ENCODE peak calls at places on chromosomes 1 and 21, in seven cellular contexts. V, W, E, T, J, D and M are unnamed samples.

GRCh38 chr1:241375906-241376305 is 18.9 kb upstream of the RGS7 start:
- DNase-seq in V (no peak), W (no peak), E (no peak), T (no peak), J (no peak), D (no peak), M (no peak)

GRCh38 chr1:65175171-65176070 is 27.4 kb downstream of the AK4 start:
- DNase-seq in V (no peak), W (no peak), E (no peak), T (no peak), J (peak), D (peak), M (no peak)

GRCh38 chr1:161265305-161265704 is 6.8 kb downstream of the PCP4L1 start:
- DNase-seq in V (no peak), W (no peak), E (no peak), T (no peak), J (no peak), D (no peak), M (no peak)

GRCh38 chr1:85142753-85143152 is 58.1 kb downstream of the SYDE2 start:
- DNase-seq in V (no peak), W (no peak), E (peak), T (no peak), J (peak), D (peak), M (no peak)

GRCh38 chr1:236515443-236515958 is 8.3 kb upstream of the LGALS8 start:
- DNase-seq in V (no peak), W (no peak), E (peak), T (no peak), J (no peak), D (no peak), M (no peak)

GRCh38 chr1:15952317-15953258 is 23.3 kb downstream of the ZBTB17 start:
- DNase-seq in V (peak), W (peak), E (no peak), T (no peak), J (no peak), D (no peak), M (peak)

GRCh38 chr21:18840239-18840638 is 436.7 kb upstream of the TMPRSS15 start:
- DNase-seq in V (no peak), W (no peak), E (no peak), T (no peak), J (no peak), D (no peak), M (no peak)

GRCh38 chr1:81654657-81655056 is 146.1 kb upstream of the ADGRL2 start:
- DNase-seq in V (no peak), W (no peak), E (no peak), T (no peak), J (no peak), D (no peak), M (no peak)

GRCh38 chr1:57440096-57440495 is 16.2 kb upstream of the DAB1 start:
- DNase-seq in V (no peak), W (no peak), E (no peak), T (no peak), J (no peak), D (no peak), M (no peak)

GRCh38 chr1:77382361-77382760 is 100.5 kb downstream of the AK5 start:
- DNase-seq in V (no peak), W (peak), E (no peak), T (no peak), J (no peak), D (no peak), M (no peak)

GRCh38 chr1:224786533-224787249 is 142.8 kb upstream of the DNAH14 start:
- DNase-seq in V (peak), W (peak), E (no peak), T (no peak), J (no peak), D (no peak), M (no peak)

GRCh38 chr21:34935868-34936267 is 113.2 kb downstream of the RUNX1 start:
- DNase-seq in V (no peak), W (no peak), E (no peak), T (no peak), J (no peak), D (no peak), M (no peak)

GRCh38 chr1:220368352-220369265 is 96.4 kb upstream of the RAB3GAP2 start:
- DNase-seq in V (peak), W (peak), E (no peak), T (no peak), J (no peak), D (no peak), M (no peak)

GRCh38 chr1:97433094-97433493 is 487.7 kb downstream of the DPYD start:
- DNase-seq in V (no peak), W (no peak), E (no peak), T (no peak), J (no peak), D (no peak), M (no peak)

GRCh38 chr1:40818264-40818961 is 34.8 kb downstream of the KCNQ4 start:
- DNase-seq in V (peak), W (peak), E (peak), T (peak), J (peak), D (peak), M (peak)

GRCh38 chr1:43853161-43853921 is 80.3 kb upstream of the ARTN start:
- DNase-seq in V (no peak), W (peak), E (peak), T (peak), J (peak), D (peak), M (no peak)

GRCh38 chr1:164667010-164667409 is 108.0 kb downstream of the PBX1 start:
- DNase-seq in V (no peak), W (no peak), E (no peak), T (no peak), J (no peak), D (no peak), M (no peak)

GRCh38 chr1:102434421-102434820 is 437.7 kb upstream of the OLFM3 start:
- DNase-seq in V (no peak), W (peak), E (no peak), T (no peak), J (no peak), D (no peak), M (no peak)

GRCh38 chr1:9827558-9828185 is 3.9 kb upstream of the CLSTN1 start:
- DNase-seq in V (no peak), W (no peak), E (no peak), T (no peak), J (no peak), D (peak), M (no peak)

GRCh38 chr1:50060279-50060678 is 36.5 kb upstream of the AGBL4 start:
- DNase-seq in V (no peak), W (peak), E (peak), T (no peak), J (no peak), D (no peak), M (no peak)

GRCh38 chr1:63774617-63775417 is 1.0 kb downstream of the ROR1 start:
- DNase-seq in V (peak), W (peak), E (peak), T (peak), J (peak), D (peak), M (peak)

GRCh38 chr1:176566004-176566975 is 103.3 kb downstream of the PAPPA2 start:
- DNase-seq in V (no peak), W (no peak), E (no peak), T (no peak), J (no peak), D (peak), M (no peak)

GRCh38 chr1:27536767-27537166 is 46.8 kb upstream of the WASF2 start:
- DNase-seq in V (no peak), W (peak), E (peak), T (no peak), J (peak), D (peak), M (peak)
- TF ChIP-seq CTCF in V (no peak), W (no peak), E (no peak), T (no peak), J (no peak), D (no peak), M (no peak)

DNA sequence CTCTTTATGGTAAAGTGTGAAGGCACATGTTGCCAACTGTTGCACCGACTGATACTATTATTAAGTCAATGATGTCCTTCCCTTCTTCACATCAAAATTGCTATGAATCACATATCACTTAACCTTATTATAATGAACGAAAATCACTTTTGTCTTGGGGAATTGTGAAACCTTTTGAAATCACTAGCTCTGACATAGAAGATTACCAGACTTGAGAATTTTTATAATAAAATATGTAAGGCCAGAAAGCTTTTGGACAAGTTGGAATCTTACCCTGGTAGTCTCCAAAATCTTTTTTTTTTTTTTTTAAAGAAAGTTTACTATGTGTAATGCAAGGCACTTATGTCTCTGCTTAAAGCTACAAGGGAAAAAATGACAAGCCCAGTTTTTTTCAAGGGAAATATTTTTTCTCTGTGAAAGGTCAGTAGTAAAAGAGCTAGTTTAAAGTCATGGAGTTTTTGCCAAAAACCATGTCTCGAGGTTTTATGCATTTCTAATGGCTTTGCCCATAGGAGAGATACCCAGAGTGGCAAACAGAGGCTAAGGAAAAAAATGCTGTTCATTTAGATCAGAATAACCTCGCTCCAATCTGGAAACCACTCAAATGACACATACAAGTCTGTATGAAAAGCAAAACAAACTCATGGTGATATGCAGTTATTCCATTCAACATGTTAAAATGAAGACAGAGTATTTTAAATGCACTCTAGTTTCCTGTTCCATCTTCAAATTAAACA is 36.7 kb upstream of the EDEM3 start:
- DNase-seq in V (no peak), W (no peak), E (no peak), T (no peak), J (no peak), D (no peak), M (no peak)
- H3K27ac ChIP-seq in V (no peak), W (no peak), E (peak), T (no peak), J (no peak), D (no peak), M (no peak)

DNA sequence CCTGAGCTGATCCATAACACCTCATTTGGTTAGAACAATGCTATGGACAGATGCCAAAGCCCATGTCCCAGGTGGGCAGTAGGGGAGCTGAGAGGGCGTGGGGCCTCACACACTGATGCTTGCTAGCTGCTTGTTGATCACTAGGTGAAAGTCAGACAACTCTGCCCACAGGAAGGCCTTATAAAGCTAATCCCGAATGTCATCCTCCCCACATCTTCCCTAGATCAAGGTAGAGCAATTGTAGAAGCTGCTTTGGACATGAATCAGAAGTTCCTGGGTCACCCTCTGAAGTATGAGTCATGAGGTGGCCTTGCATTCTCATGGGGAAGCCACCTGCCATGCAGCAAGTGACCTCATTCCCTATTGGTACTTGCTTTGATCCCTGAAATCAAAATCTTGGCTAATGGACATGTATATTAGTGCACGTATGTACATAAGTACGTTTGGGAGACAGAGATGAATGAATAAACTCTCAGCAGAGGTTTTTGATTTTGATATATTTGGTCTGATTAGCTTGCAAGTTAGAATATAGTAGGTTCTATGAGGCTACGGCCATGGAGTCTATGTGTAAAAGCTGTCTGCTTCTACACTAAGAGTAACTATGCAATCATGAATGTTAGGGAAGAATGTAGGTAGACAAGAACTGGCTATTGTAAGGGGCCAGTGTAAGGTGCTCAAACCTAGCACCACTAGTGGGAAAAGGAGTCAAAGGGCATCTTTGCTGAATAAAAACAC is 52.7 kb downstream of the ABCA4 start:
- DNase-seq in V (no peak), W (peak), E (peak), T (no peak), J (no peak), D (no peak), M (no peak)
- TF ChIP-seq CTCF in V (no peak), W (no peak), E (no peak), T (no peak), J (no peak), D (no peak), M (no peak)

GRCh38 chr1:109869141-109869540 is 41.5 kb upstream of the CSF1 start:
- DNase-seq in V (no peak), W (no peak), E (no peak), T (no peak), J (no peak), D (no peak), M (no peak)

GRCh38 chr1:109864063-109864822 is 46.4 kb upstream of the CSF1 start:
- DNase-seq in V (no peak), W (no peak), E (no peak), T (no peak), J (no peak), D (no peak), M (no peak)

GRCh38 chr1:109866071-109866470 is 44.6 kb upstream of the CSF1 start:
- DNase-seq in V (no peak), W (no peak), E (no peak), T (no peak), J (no peak), D (no peak), M (no peak)

GRCh38 chr1:109864960-109865611 is 45.6 kb upstream of the CSF1 start:
- DNase-seq in V (no peak), W (no peak), E (peak), T (no peak), J (no peak), D (no peak), M (no peak)

DNA sequence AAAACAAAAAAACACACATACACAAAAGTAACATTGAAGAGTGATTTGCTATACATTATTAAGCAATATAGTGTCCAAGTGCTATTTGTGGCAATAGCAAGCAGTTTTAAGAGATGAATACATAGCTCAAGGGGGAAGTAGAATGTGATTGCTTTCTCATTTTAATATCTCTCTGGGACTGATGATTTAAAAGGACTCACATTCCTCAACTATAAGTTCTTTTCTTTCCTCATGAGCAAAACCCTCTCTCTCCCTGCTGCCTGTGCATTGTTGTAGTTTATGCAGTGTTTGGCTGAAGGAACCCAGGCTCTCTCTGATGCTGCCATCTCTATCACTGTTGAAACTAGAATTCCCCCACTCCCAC is 47.0 kb upstream of the CSF1 start:
- DNase-seq in V (no peak), W (no peak), E (no peak), T (no peak), J (no peak), D (no peak), M (no peak)
- H3K27ac ChIP-seq in V (no peak), W (no peak), E (no peak), T (peak), J (no peak), D (no peak), M (no peak)